ENCODE peak calls at places on chromosomes 1 and 21, in five cellular contexts. C is astrocyte of the spinal cord, M is GM23338, D is AG08396, A is ELR. V is an unnamed sample.
A peak's percentile ranks its signal among the peaks of the same experiment; 100 is the strongest.

GRCh38 chr1:97204468-97204867 is 482.9 kb downstream of the PTBP2 start:
- DNase-seq in C (peak; percentile 10), M (no peak), D (peak; percentile 24), A (peak; percentile 48), V (no peak)

GRCh38 chr1:86224651-86225050 is 68.1 kb upstream of the COL24A1 start:
- DNase-seq in C (no peak), M (no peak), D (no peak), A (no peak), V (no peak)

GRCh38 chr1:24506706-24507422 is 4.2 kb downstream of the RCAN3 start:
- DNase-seq in C (no peak), M (peak; percentile 35), D (no peak), A (no peak), V (no peak)

GRCh38 chr1:92709738-92710137 is 75.2 kb downstream of the EVI5 start:
- DNase-seq in C (peak; percentile 70), M (peak; percentile 69), D (peak; percentile 66), A (peak; percentile 75), V (peak; percentile 11)

GRCh38 chr21:30577766-30578165 is 12.4 kb downstream of the KRTAP22-2 start:
- DNase-seq in C (no peak), M (no peak), D (no peak), A (no peak), V (no peak)

GRCh38 chr1:31230378-31230777 is 9.3 kb downstream of the NKAIN1 start:
- DNase-seq in C (no peak), M (peak; percentile 30), D (no peak), A (no peak), V (no peak)

GRCh38 chr1:184698001-184698400 is 56.7 kb downstream of the EDEM3 start:
- DNase-seq in C (no peak), M (no peak), D (no peak), A (no peak), V (no peak)

GRCh38 chr1:211326528-211327340 is at the start of gene TRAF5:
- DNase-seq in C (peak; percentile 39), M (peak; percentile 83), D (peak; percentile 73), A (peak; percentile 70), V (peak; percentile 80)

GRCh38 chr1:55827350-55827749 is 612.2 kb upstream of the USP24 start:
- DNase-seq in C (peak; percentile 84), M (no peak), D (peak; percentile 87), A (peak; percentile 89), V (no peak)

GRCh38 chr1:223175032-223175431 is 32.0 kb upstream of the TLR5 start:
- DNase-seq in C (no peak), M (peak; percentile 53), D (no peak), A (peak; percentile 43), V (no peak)

GRCh38 chr1:20739225-20739624 is 6.7 kb upstream of the SH2D5 start:
- DNase-seq in C (peak; percentile 19), M (no peak), D (peak; percentile 63), A (peak; percentile 70), V (no peak)

GRCh38 chr1:54081306-54082270 is 28.2 kb downstream of the TCEANC2 start:
- DNase-seq in C (peak; percentile 46), M (peak; percentile 97), D (peak; percentile 75), A (peak; percentile 72), V (peak; percentile 89)

GRCh38 chr1:231841616-231842344 is 215.2 kb downstream of the DISC1 start:
- DNase-seq in C (peak; percentile 32), M (no peak), D (no peak), A (peak; percentile 42), V (no peak)

GRCh38 chr1:207026177-207026576 is 6.4 kb downstream of the C1orf116 start:
- DNase-seq in C (no peak), M (no peak), D (peak; percentile 34), A (peak; percentile 57), V (no peak)

GRCh38 chr1:97441966-97442365 is 478.9 kb downstream of the DPYD start:
- DNase-seq in C (no peak), M (peak; percentile 47), D (no peak), A (no peak), V (peak; percentile 11)

GRCh38 chr1:8472668-8473067 is 154.8 kb downstream of the SLC45A1 start:
- DNase-seq in C (no peak), M (no peak), D (no peak), A (no peak), V (no peak)

GRCh38 chr1:201509601-201510374 is 2.9 kb upstream of the CSRP1 start:
- DNase-seq in C (no peak), M (no peak), D (no peak), A (no peak), V (no peak)

GRCh38 chr1:116824631-116825399 is 70.6 kb downstream of the CD2 start:
- DNase-seq in C (no peak), M (peak; percentile 25), D (no peak), A (no peak), V (no peak)

GRCh38 chr1:41783189-41783639 is 135.5 kb downstream of the HIVEP3 start:
- DNase-seq in C (peak; percentile 79), M (no peak), D (peak; percentile 70), A (peak; percentile 95), V (no peak)

GRCh38 chr1:9929431-9930385 is 13.5 kb downstream of the LZIC start:
- DNase-seq in C (no peak), M (peak; percentile 87), D (no peak), A (no peak), V (peak; percentile 69)

GRCh38 chr1:229984310-229984991 is 82.6 kb upstream of the GALNT2 start:
- DNase-seq in C (no peak), M (no peak), D (no peak), A (no peak), V (no peak)

GRCh38 chr21:15764878-15765277 is 35.1 kb downstream of the USP25 start:
- DNase-seq in C (no peak), M (no peak), D (no peak), A (no peak), V (no peak)

GRCh38 chr21:42835211-42835610 is 44.1 kb downstream of the WDR4 start:
- DNase-seq in C (no peak), M (no peak), D (no peak), A (no peak), V (no peak)

GRCh38 chr1:19577001-19577400 is 67.1 kb upstream of the NBL1 start:
- DNase-seq in C (peak; percentile 13), M (no peak), D (no peak), A (no peak), V (no peak)

GRCh38 chr1:65309317-65310077 is at the start of gene DNAJC6:
- DNase-seq in C (peak; percentile 78), M (peak; percentile 93), D (peak; percentile 88), A (peak; percentile 76), V (peak; percentile 89)

GRCh38 chr1:6646499-6647148 is 22.0 kb downstream of the THAP3 start:
- DNase-seq in C (peak; percentile 52), M (peak; percentile 84), D (peak; percentile 71), A (peak; percentile 62), V (peak; percentile 74)